ENCODE peak calls at places on chromosomes 3 and 15, in six cellular contexts. L, J, G, T, V and D are unnamed samples.

GRCh38 chr3:73602171-73602570 is 22.6 kb downstream of the PDZRN3 start:
- DNase-seq in L (peak; percentile 95), T (no peak), J (peak; percentile 96), G (no peak), V (no peak), D (no peak)

GRCh38 chr15:76330281-76330680 is 6.3 kb upstream of the ISL2 start:
- DNase-seq in L (peak; percentile 35), V (peak; percentile 53), J (peak; percentile 83), T (no peak), G (no peak), D (no peak)

GRCh38 chr15:64314456-64314855 is 41.5 kb downstream of the CSNK1G1 start:
- DNase-seq in L (peak; percentile 19), G (no peak), T (no peak), J (no peak), V (no peak), D (no peak)

GRCh38 chr3:169060037-169060436 is 603.5 kb downstream of the MECOM start:
- DNase-seq in L (no peak), J (peak; percentile 58), T (no peak), V (no peak), G (no peak), D (no peak)

GRCh38 chr3:154060606-154061380 is 60.4 kb upstream of the ARHGEF26 start:
- DNase-seq in J (peak; percentile 34), T (no peak), G (no peak), L (peak; percentile 80), V (no peak), D (no peak)

GRCh38 chr3:129313415-129313982 is 34.8 kb downstream of the HMCES start:
- DNase-seq in T (no peak), G (peak; percentile 69), V (no peak), L (no peak), J (no peak), D (no peak)

GRCh38 chr15:39704684-39705083 is 78.0 kb downstream of the FSIP1 start:
- DNase-seq in G (no peak), T (no peak), J (peak; percentile 44), V (no peak), L (peak; percentile 54), D (no peak)

GRCh38 chr3:42033741-42034140 is 57.4 kb upstream of the TRAK1 start:
- DNase-seq in J (peak; percentile 67), V (no peak), G (no peak), L (peak; percentile 64), T (no peak), D (no peak)

GRCh38 chr3:194950906-194951628 is 265.4 kb downstream of the FAM43A start:
- DNase-seq in J (no peak), V (no peak), L (no peak), T (no peak), G (no peak), D (no peak)